ENCODE peak calls at places on chromosomes 6 and 20, in eight cellular contexts. One of them, this sample, is unnamed.

GRCh38 chr6:105750089-105750488 is 336.0 kb upstream of the PRDM1 start:
- DNase-seq in GM20000: no peak
- DNase-seq in dorsolateral prefrontal cortex: no peak
- DNase-seq in kidney epithelial cell: no peak
- DNase-seq in AG09309: no peak
- DNase-seq in type B pancreatic cell: no peak
- DNase-seq in tibial artery: no peak
- DNase-seq in lower lobe of right lung: no peak
- DNase-seq in this sample: no peak

GRCh38 chr6:169559001-169559441 is 142.8 kb downstream of the WDR27 start:
- DNase-seq in GM20000: no peak
- DNase-seq in dorsolateral prefrontal cortex: no peak
- DNase-seq in kidney epithelial cell: no peak
- DNase-seq in AG09309: peak
- DNase-seq in type B pancreatic cell: no peak
- DNase-seq in tibial artery: no peak
- DNase-seq in lower lobe of right lung: no peak
- DNase-seq in this sample: no peak

GRCh38 chr6:36590237-36590636 is 3.9 kb upstream of the SRSF3 start:
- DNase-seq in GM20000: no peak
- DNase-seq in dorsolateral prefrontal cortex: no peak
- DNase-seq in kidney epithelial cell: peak
- DNase-seq in AG09309: peak
- DNase-seq in type B pancreatic cell: no peak
- DNase-seq in tibial artery: peak
- DNase-seq in lower lobe of right lung: no peak
- DNase-seq in this sample: no peak

GRCh38 chr6:147805155-147805554 is 296.7 kb downstream of the SAMD5 start:
- DNase-seq in GM20000: no peak
- DNase-seq in dorsolateral prefrontal cortex: no peak
- DNase-seq in kidney epithelial cell: no peak
- DNase-seq in AG09309: no peak
- DNase-seq in type B pancreatic cell: no peak
- DNase-seq in tibial artery: no peak
- DNase-seq in lower lobe of right lung: no peak
- DNase-seq in this sample: no peak

GRCh38 chr20:461254-462198 is 807 bp downstream of the TBC1D20 start:
- DNase-seq in GM20000: no peak
- DNase-seq in dorsolateral prefrontal cortex: no peak
- DNase-seq in kidney epithelial cell: no peak
- DNase-seq in AG09309: no peak
- DNase-seq in type B pancreatic cell: peak
- DNase-seq in tibial artery: no peak
- DNase-seq in lower lobe of right lung: peak
- DNase-seq in this sample: peak

GRCh38 chr20:15475483-15475882 is 1097.8 kb downstream of the KIF16B start:
- DNase-seq in GM20000: no peak
- DNase-seq in dorsolateral prefrontal cortex: no peak
- DNase-seq in kidney epithelial cell: peak
- DNase-seq in AG09309: no peak
- DNase-seq in type B pancreatic cell: no peak
- DNase-seq in tibial artery: no peak
- DNase-seq in lower lobe of right lung: peak
- DNase-seq in this sample: peak

GRCh38 chr6:111462770-111463391 is 20.1 kb downstream of the REV3L start:
- DNase-seq in GM20000: no peak
- DNase-seq in dorsolateral prefrontal cortex: no peak
- DNase-seq in kidney epithelial cell: no peak
- DNase-seq in AG09309: no peak
- DNase-seq in type B pancreatic cell: no peak
- DNase-seq in tibial artery: no peak
- DNase-seq in lower lobe of right lung: no peak
- DNase-seq in this sample: no peak

GRCh38 chr6:55276745-55277627 is 50.3 kb upstream of the GFRAL start:
- DNase-seq in GM20000: peak
- DNase-seq in dorsolateral prefrontal cortex: no peak
- DNase-seq in kidney epithelial cell: peak
- DNase-seq in AG09309: peak
- DNase-seq in type B pancreatic cell: no peak
- DNase-seq in tibial artery: no peak
- DNase-seq in lower lobe of right lung: no peak
- DNase-seq in this sample: no peak

GRCh38 chr6:165729307-165729936 is 66.4 kb upstream of the PDE10A start:
- DNase-seq in GM20000: peak
- DNase-seq in dorsolateral prefrontal cortex: no peak
- DNase-seq in kidney epithelial cell: no peak
- DNase-seq in AG09309: no peak
- DNase-seq in type B pancreatic cell: no peak
- DNase-seq in tibial artery: no peak
- DNase-seq in lower lobe of right lung: no peak
- DNase-seq in this sample: peak

GRCh38 chr20:19971121-19971520 is 46.0 kb upstream of the NAA20 start:
- DNase-seq in GM20000: no peak
- DNase-seq in dorsolateral prefrontal cortex: no peak
- DNase-seq in kidney epithelial cell: no peak
- DNase-seq in AG09309: no peak
- DNase-seq in type B pancreatic cell: no peak
- DNase-seq in tibial artery: no peak
- DNase-seq in lower lobe of right lung: no peak
- DNase-seq in this sample: no peak

GRCh38 chr6:168516941-168517741 is 76.2 kb downstream of the SMOC2 start:
- DNase-seq in GM20000: no peak
- DNase-seq in dorsolateral prefrontal cortex: no peak
- DNase-seq in kidney epithelial cell: no peak
- DNase-seq in AG09309: no peak
- DNase-seq in type B pancreatic cell: no peak
- DNase-seq in tibial artery: no peak
- DNase-seq in lower lobe of right lung: no peak
- DNase-seq in this sample: no peak

GRCh38 chr6:36382976-36383375 is 4.5 kb downstream of the ETV7 start:
- DNase-seq in GM20000: no peak
- DNase-seq in dorsolateral prefrontal cortex: no peak
- DNase-seq in kidney epithelial cell: no peak
- DNase-seq in AG09309: no peak
- DNase-seq in type B pancreatic cell: no peak
- DNase-seq in tibial artery: no peak
- DNase-seq in lower lobe of right lung: no peak
- DNase-seq in this sample: no peak

GRCh38 chr6:7087491-7087979 is 20.2 kb upstream of the RREB1 start:
- DNase-seq in GM20000: no peak
- DNase-seq in dorsolateral prefrontal cortex: no peak
- DNase-seq in kidney epithelial cell: no peak
- DNase-seq in AG09309: no peak
- DNase-seq in type B pancreatic cell: no peak
- DNase-seq in tibial artery: no peak
- DNase-seq in lower lobe of right lung: no peak
- DNase-seq in this sample: no peak

GRCh38 chr6:150288456-150288855 is 80.4 kb upstream of the IYD start:
- DNase-seq in GM20000: no peak
- DNase-seq in dorsolateral prefrontal cortex: no peak
- DNase-seq in kidney epithelial cell: no peak
- DNase-seq in AG09309: no peak
- DNase-seq in type B pancreatic cell: no peak
- DNase-seq in tibial artery: no peak
- DNase-seq in lower lobe of right lung: no peak
- DNase-seq in this sample: no peak

GRCh38 chr6:105493776-105494175 is 90.9 kb upstream of the PREP start:
- DNase-seq in GM20000: no peak
- DNase-seq in dorsolateral prefrontal cortex: no peak
- DNase-seq in kidney epithelial cell: no peak
- DNase-seq in AG09309: no peak
- DNase-seq in type B pancreatic cell: no peak
- DNase-seq in tibial artery: no peak
- DNase-seq in lower lobe of right lung: no peak
- DNase-seq in this sample: no peak

GRCh38 chr6:90038951-90039653 is 144.8 kb downstream of the GJA10 start:
- DNase-seq in GM20000: no peak
- DNase-seq in dorsolateral prefrontal cortex: no peak
- DNase-seq in kidney epithelial cell: no peak
- DNase-seq in AG09309: no peak
- DNase-seq in type B pancreatic cell: no peak
- DNase-seq in tibial artery: no peak
- DNase-seq in lower lobe of right lung: no peak
- DNase-seq in this sample: no peak

GRCh38 chr20:4261333-4262284 is 246.3 kb upstream of the RNF24 start:
- DNase-seq in GM20000: no peak
- DNase-seq in dorsolateral prefrontal cortex: no peak
- DNase-seq in kidney epithelial cell: no peak
- DNase-seq in AG09309: peak
- DNase-seq in type B pancreatic cell: no peak
- DNase-seq in tibial artery: no peak
- DNase-seq in lower lobe of right lung: no peak
- DNase-seq in this sample: no peak

DNA sequence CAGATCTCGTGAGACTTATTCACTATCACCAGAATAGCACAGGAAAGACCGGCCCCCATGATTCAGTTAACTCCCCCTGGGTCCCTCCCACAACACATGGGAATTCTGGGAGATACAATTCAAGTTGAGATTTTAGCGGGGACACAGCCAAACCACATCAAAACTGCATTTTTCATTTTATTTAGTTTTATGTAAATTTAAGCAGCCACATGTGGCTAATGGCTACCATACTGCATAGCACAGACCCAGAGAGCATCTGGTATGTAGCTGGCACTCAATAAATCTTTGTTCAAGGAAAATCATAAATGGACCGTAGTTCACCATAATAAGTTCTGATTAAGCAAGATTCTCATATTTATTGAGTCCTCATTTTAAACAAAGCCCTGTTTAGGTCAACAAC is 15.3 kb downstream of the GFOD1 start:
- DNase-seq in GM20000: no peak
- DNase-seq in dorsolateral prefrontal cortex: no peak
- DNase-seq in kidney epithelial cell: no peak
- DNase-seq in AG09309: peak
- DNase-seq in type B pancreatic cell: no peak
- DNase-seq in tibial artery: no peak
- DNase-seq in lower lobe of right lung: no peak
- DNase-seq in this sample: no peak
- TF ChIP-seq CTCF in GM20000: no peak
- TF ChIP-seq CTCF in dorsolateral prefrontal cortex: no peak
- TF ChIP-seq CTCF in kidney epithelial cell: no peak
- TF ChIP-seq CTCF in AG09309: no peak
- TF ChIP-seq CTCF in type B pancreatic cell: no peak
- TF ChIP-seq CTCF in tibial artery: no peak
- TF ChIP-seq CTCF in lower lobe of right lung: no peak
- TF ChIP-seq CTCF in this sample: no peak

DNA sequence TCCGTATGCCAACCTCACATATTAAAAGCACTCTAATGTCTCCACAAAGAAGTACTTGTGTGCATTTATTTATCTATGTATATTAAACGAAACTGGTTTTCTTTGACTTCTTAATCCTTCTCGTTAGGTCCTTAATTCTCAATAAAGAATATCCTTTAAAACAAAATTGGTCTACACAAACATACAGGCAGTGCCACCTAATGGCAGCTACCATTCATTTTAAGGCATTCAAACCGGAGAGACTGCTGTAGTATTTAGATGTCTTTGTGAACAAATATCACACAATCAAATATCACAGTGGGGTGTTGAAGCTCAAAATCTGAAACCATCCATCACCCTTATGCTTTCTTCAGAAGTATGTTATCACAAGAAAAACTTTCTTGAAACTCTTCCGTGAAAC is 96.6 kb upstream of the IRAK1BP1 start:
- DNase-seq in GM20000: no peak
- DNase-seq in dorsolateral prefrontal cortex: no peak
- DNase-seq in kidney epithelial cell: no peak
- DNase-seq in AG09309: no peak
- DNase-seq in type B pancreatic cell: no peak
- DNase-seq in tibial artery: no peak
- DNase-seq in lower lobe of right lung: no peak
- DNase-seq in this sample: no peak
- TF ChIP-seq CTCF in GM20000: no peak
- TF ChIP-seq CTCF in dorsolateral prefrontal cortex: no peak
- TF ChIP-seq CTCF in kidney epithelial cell: no peak
- TF ChIP-seq CTCF in AG09309: no peak
- TF ChIP-seq CTCF in type B pancreatic cell: no peak
- TF ChIP-seq CTCF in tibial artery: no peak
- TF ChIP-seq CTCF in lower lobe of right lung: no peak
- TF ChIP-seq CTCF in this sample: no peak

DNA sequence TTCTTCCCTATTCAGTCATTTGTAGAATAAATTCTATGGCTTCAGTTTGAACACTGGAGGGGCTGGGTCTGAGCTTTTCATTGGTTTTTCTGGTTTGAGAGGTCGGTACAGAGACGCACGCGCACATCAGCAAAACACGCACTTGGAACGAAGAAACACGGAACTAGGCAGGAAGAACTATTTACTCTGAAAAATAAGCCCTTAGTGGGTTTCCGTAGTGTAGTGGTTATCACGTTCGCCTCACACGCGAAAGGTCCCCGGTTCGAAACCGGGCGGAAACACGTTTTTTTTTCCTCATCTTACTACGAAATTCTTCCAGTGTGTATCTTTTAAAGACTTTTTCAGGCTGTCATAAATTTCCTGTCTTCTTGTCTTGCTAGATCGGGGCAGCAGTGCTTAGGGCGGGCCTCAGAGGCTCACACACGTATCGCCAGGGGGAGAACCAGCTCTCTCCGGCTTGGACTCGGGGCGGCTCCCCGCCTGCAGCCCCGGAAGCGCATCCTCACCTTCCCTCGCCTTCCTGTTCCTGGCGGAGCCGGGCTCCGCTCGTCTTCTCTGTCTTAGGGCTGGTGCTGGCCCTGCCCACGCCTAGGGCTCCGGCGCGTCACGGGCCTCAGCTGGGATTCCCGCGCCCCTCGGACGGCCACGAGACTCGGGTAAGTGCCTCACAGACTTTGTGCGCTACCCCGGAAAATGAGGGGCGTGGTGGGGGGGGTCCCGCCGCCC is at the start of gene HMGN4:
- DNase-seq in GM20000: peak
- DNase-seq in dorsolateral prefrontal cortex: peak
- DNase-seq in kidney epithelial cell: no peak
- DNase-seq in AG09309: peak
- DNase-seq in type B pancreatic cell: peak
- DNase-seq in tibial artery: peak
- DNase-seq in lower lobe of right lung: peak
- DNase-seq in this sample: peak
- TF ChIP-seq CTCF in GM20000: no peak
- TF ChIP-seq CTCF in dorsolateral prefrontal cortex: peak
- TF ChIP-seq CTCF in kidney epithelial cell: peak
- TF ChIP-seq CTCF in AG09309: no peak
- TF ChIP-seq CTCF in type B pancreatic cell: no peak
- TF ChIP-seq CTCF in tibial artery: no peak
- TF ChIP-seq CTCF in lower lobe of right lung: no peak
- TF ChIP-seq CTCF in this sample: no peak

GRCh38 chr6:132763269-132763668 is 5.6 kb upstream of the VNN2 start:
- DNase-seq in GM20000: peak
- DNase-seq in dorsolateral prefrontal cortex: no peak
- DNase-seq in kidney epithelial cell: no peak
- DNase-seq in AG09309: no peak
- DNase-seq in type B pancreatic cell: no peak
- DNase-seq in tibial artery: no peak
- DNase-seq in lower lobe of right lung: no peak
- DNase-seq in this sample: no peak

GRCh38 chr6:132765560-132765959 is 7.9 kb upstream of the VNN2 start:
- DNase-seq in GM20000: no peak
- DNase-seq in dorsolateral prefrontal cortex: no peak
- DNase-seq in kidney epithelial cell: no peak
- DNase-seq in AG09309: no peak
- DNase-seq in type B pancreatic cell: no peak
- DNase-seq in tibial artery: no peak
- DNase-seq in lower lobe of right lung: no peak
- DNase-seq in this sample: no peak

GRCh38 chr6:132764370-132764769 is 6.7 kb upstream of the VNN2 start:
- DNase-seq in GM20000: no peak
- DNase-seq in dorsolateral prefrontal cortex: peak
- DNase-seq in kidney epithelial cell: peak
- DNase-seq in AG09309: peak
- DNase-seq in type B pancreatic cell: no peak
- DNase-seq in tibial artery: no peak
- DNase-seq in lower lobe of right lung: no peak
- DNase-seq in this sample: peak

GRCh38 chr6:132768051-132768517 is 10.4 kb upstream of the VNN2 start:
- DNase-seq in GM20000: peak
- DNase-seq in dorsolateral prefrontal cortex: no peak
- DNase-seq in kidney epithelial cell: no peak
- DNase-seq in AG09309: no peak
- DNase-seq in type B pancreatic cell: no peak
- DNase-seq in tibial artery: peak
- DNase-seq in lower lobe of right lung: peak
- DNase-seq in this sample: peak
- TF ChIP-seq CTCF in GM20000: peak
- TF ChIP-seq CTCF in dorsolateral prefrontal cortex: peak
- TF ChIP-seq CTCF in kidney epithelial cell: peak
- TF ChIP-seq CTCF in AG09309: peak
- TF ChIP-seq CTCF in type B pancreatic cell: peak
- TF ChIP-seq CTCF in tibial artery: no peak
- TF ChIP-seq CTCF in lower lobe of right lung: peak
- TF ChIP-seq CTCF in this sample: no peak